ENCODE peak calls at places on chromosomes 7 and 10, in eight cellular contexts. W is NCI-H1436, N is hepatic stellate cell, J is type B pancreatic cell, Z is GM20000, U is Kasumi-1, H is KG1, F is globus pallidus. O is an unnamed sample.

GRCh38 chr10:36114913-36115312 is 472.8 kb upstream of the FZD8 start:
- DNase-seq in W (no peak), N (peak), J (no peak), Z (no peak), U (no peak), H (no peak), F (no peak), O (no peak)

GRCh38 chr7:151142686-151143040 is 24.8 kb downstream of the GBX1 start:
- DNase-seq in W (no peak), N (no peak), J (no peak), Z (no peak), U (no peak), H (no peak), F (peak), O (no peak)

GRCh38 chr10:127977368-127978009 is 70.6 kb downstream of the PTPRE start:
- DNase-seq in W (no peak), N (no peak), J (peak), Z (no peak), U (no peak), H (no peak), F (peak), O (no peak)

GRCh38 chr7:151017953-151018420 is 6.3 kb downstream of the ATG9B start:
- DNase-seq in W (no peak), N (peak), J (peak), Z (peak), U (peak), H (no peak), F (no peak), O (no peak)

GRCh38 chr7:126727930-126728331 is 524.8 kb downstream of the GRM8 start:
- DNase-seq in W (no peak), N (no peak), J (no peak), Z (no peak), U (peak), H (no peak), F (no peak), O (no peak)

GRCh38 chr10:2980791-2981360 is 86.5 kb upstream of the PFKP start:
- DNase-seq in W (no peak), N (peak), J (no peak), Z (no peak), U (no peak), H (no peak), F (no peak), O (no peak)

GRCh38 chr10:131843089-131843595 is 57.7 kb upstream of the PPP2R2D start:
- DNase-seq in W (no peak), N (no peak), J (peak), Z (no peak), U (no peak), H (no peak), F (no peak), O (no peak)

GRCh38 chr7:121537031-121537430 is 140.9 kb upstream of the FAM3C start:
- DNase-seq in W (no peak), N (no peak), J (no peak), Z (no peak), U (no peak), H (no peak), F (no peak), O (no peak)

GRCh38 chr10:5484205-5484604 is 15.2 kb downstream of the CALML5 start:
- DNase-seq in W (no peak), N (no peak), J (no peak), Z (no peak), U (no peak), H (no peak), F (no peak), O (no peak)

GRCh38 chr10:2985729-2986232 is 81.6 kb upstream of the PFKP start:
- DNase-seq in W (no peak), N (peak), J (no peak), Z (no peak), U (no peak), H (no peak), F (no peak), O (no peak)

GRCh38 chr7:20417260-20417659 is 86.6 kb downstream of the ITGB8 start:
- DNase-seq in W (no peak), N (no peak), J (no peak), Z (no peak), U (peak), H (no peak), F (peak), O (no peak)

GRCh38 chr10:129927351-129928120 is 36.5 kb downstream of the EBF3 start:
- DNase-seq in W (no peak), N (no peak), J (no peak), Z (no peak), U (no peak), H (no peak), F (no peak), O (no peak)

GRCh38 chr7:50791921-50792341 is 9.2 kb upstream of the GRB10 start:
- DNase-seq in W (no peak), N (peak), J (no peak), Z (no peak), U (no peak), H (peak), F (no peak), O (no peak)

GRCh38 chr7:91398341-91398740 is 134.1 kb downstream of the FZD1 start:
- DNase-seq in W (peak), N (no peak), J (no peak), Z (no peak), U (no peak), H (no peak), F (no peak), O (peak)

GRCh38 chr7:87797395-87797794 is 78.8 kb downstream of the SLC25A40 start:
- DNase-seq in W (no peak), N (no peak), J (no peak), Z (no peak), U (no peak), H (no peak), F (no peak), O (no peak)

GRCh38 chr7:136256491-136256890 is 279.3 kb upstream of the MTPN start:
- DNase-seq in W (no peak), N (no peak), J (no peak), Z (no peak), U (no peak), H (no peak), F (no peak), O (no peak)

GRCh38 chr7:134613623-134614347 is 32.9 kb upstream of the BPGM start:
- DNase-seq in W (no peak), N (peak), J (no peak), Z (no peak), U (no peak), H (no peak), F (no peak), O (no peak)

GRCh38 chr7:92647652-92648051 is 57.5 kb upstream of the FAM133B start:
- DNase-seq in W (no peak), N (no peak), J (no peak), Z (no peak), U (no peak), H (no peak), F (peak), O (no peak)